ENCODE peak calls at places on chromosomes 12 and 14, in eight cellular contexts. W is effector memory CD4-positive, alpha-beta T cell; P is testis; K is tibial artery; X is body of pancreas; E is K562; L is sigmoid colon; N is HCT116. T is an unnamed sample. For H3K4me1, the result is how much of the 10 kb centered on the place peaks cover.

GRCh38 chr12:45660330-45660729 is 69.2 kb upstream of the ARID2 start:
- DNase-seq in W (no peak), P (no peak), K (no peak), X (peak), E (no peak), L (no peak), N (peak), T (peak)

GRCh38 chr12:51392556-51393237 is 1.5 kb upstream of the GALNT6 start:
- DNase-seq in W (no peak), P (peak), K (no peak), X (peak), E (peak), L (no peak), N (no peak), T (no peak)

GRCh38 chr12:96210376-96211055 is 16.3 kb downstream of the ELK3 start:
- DNase-seq in W (peak), P (no peak), K (no peak), X (no peak), E (no peak), L (no peak), N (no peak), T (no peak)

GRCh38 chr14:61495809-61496208 is 174.4 kb downstream of the PRKCH start:
- DNase-seq in W (no peak), P (no peak), K (no peak), X (no peak), E (no peak), L (no peak), N (no peak), T (no peak)

GRCh38 chr12:116432321-116432750 is 126.8 kb upstream of the MAP1LC3B2 start:
- DNase-seq in W (no peak), P (no peak), K (no peak), X (no peak), E (no peak), L (peak), N (no peak), T (no peak)

GRCh38 chr12:48956279-48957140 is 777 bp downstream of the ARF3 start:
- DNase-seq in W (peak), P (peak), K (peak), X (peak), E (peak), L (peak), N (peak), T (peak)

GRCh38 chr12:115617391-115617790 is 660.1 kb downstream of the MED13L start:
- DNase-seq in W (no peak), P (peak), K (no peak), X (no peak), E (peak), L (no peak), N (no peak), T (no peak)

GRCh38 chr12:122097641-122098364 is 19.2 kb downstream of the MLXIP start:
- DNase-seq in W (no peak), P (peak), K (no peak), X (peak), E (peak), L (peak), N (no peak), T (peak)

GRCh38 chr12:120720234-120720968 is 5.2 kb upstream of the ACADS start:
- DNase-seq in W (no peak), P (no peak), K (peak), X (no peak), E (no peak), L (peak), N (no peak), T (no peak)

GRCh38 chr12:130051900-130052299 is 110.4 kb upstream of the FZD10 start:
- DNase-seq in W (no peak), P (no peak), K (no peak), X (no peak), E (no peak), L (no peak), N (no peak), T (peak)

GRCh38 chr14:105862581-105863239 is 336.3 kb downstream of the TMEM121 start:
- DNase-seq in W (no peak), P (peak), K (peak), X (no peak), E (no peak), L (peak), N (no peak), T (no peak)

GRCh38 chr14:31128601-31129526 is 78.7 kb downstream of the HECTD1 start:
- DNase-seq in W (no peak), P (no peak), K (no peak), X (no peak), E (no peak), L (no peak), N (no peak), T (no peak)

GRCh38 chr12:52032431-52032796 is 18.8 kb upstream of the NR4A1 start:
- DNase-seq in W (no peak), P (peak), K (peak), X (peak), E (no peak), L (peak), N (no peak), T (no peak)

GRCh38 chr12:116537149-116537904 is 21.9 kb upstream of the MAP1LC3B2 start:
- DNase-seq in W (no peak), P (no peak), K (no peak), X (no peak), E (no peak), L (no peak), N (no peak), T (no peak)

GRCh38 chr12:49529409-49529808 is 9.4 kb upstream of the KCNH3 start:
- DNase-seq in W (no peak), P (no peak), K (no peak), X (no peak), E (no peak), L (no peak), N (no peak), T (no peak)

GRCh38 chr14:102430212-102430908 is 67.6 kb downstream of the TECPR2 start:
- DNase-seq in W (no peak), P (no peak), K (no peak), X (no peak), E (no peak), L (no peak), N (no peak), T (peak)

GRCh38 chr14:102777711-102778615 is 714 bp downstream of the TRAF3 start:
- DNase-seq in W (no peak), P (no peak), K (no peak), X (no peak), E (peak), L (no peak), N (no peak), T (peak)

GRCh38 chr14:29584992-29585391 is 342.7 kb downstream of the PRKD1 start:
- DNase-seq in W (no peak), P (peak), K (peak), X (peak), E (no peak), L (peak), N (no peak), T (peak)

GRCh38 chr12:88627501-88627900 is 47.2 kb upstream of the KITLG start:
- DNase-seq in W (no peak), P (no peak), K (no peak), X (no peak), E (no peak), L (no peak), N (no peak), T (no peak)

GRCh38 chr14:101101456-101102056 is 198.0 kb upstream of the RTL1 start:
- DNase-seq in W (no peak), P (peak), K (peak), X (no peak), E (no peak), L (peak), N (no peak), T (no peak)

GRCh38 chr14:76203086-76204001 is 51.6 kb downstream of the GPATCH2L start:
- DNase-seq in W (no peak), P (no peak), K (no peak), X (no peak), E (no peak), L (peak), N (no peak), T (no peak)

GRCh38 chr14:23068792-23069412 is 11.6 kb upstream of the CDH24 start:
- DNase-seq in W (peak), P (peak), K (peak), X (peak), E (peak), L (peak), N (peak), T (peak)

GRCh38 chr12:12684375-12685106 is 11.4 kb downstream of the GPR19 start:
- DNase-seq in W (no peak), P (peak), K (no peak), X (no peak), E (peak), L (no peak), N (no peak), T (peak)

GRCh38 chr12:122057007-122057735 is 21.4 kb upstream of the MLXIP start:
- DNase-seq in W (no peak), P (no peak), K (no peak), X (no peak), E (no peak), L (no peak), N (no peak), T (no peak)

GRCh38 chr14:98960617-98961013 is 311.4 kb downstream of the BCL11B start:
- DNase-seq in W (no peak), P (no peak), K (no peak), X (no peak), E (no peak), L (peak), N (no peak), T (no peak)

GRCh38 chr12:116002890-116003536 is 274.5 kb downstream of the MED13L start:
- DNase-seq in W (no peak), P (no peak), K (peak), X (no peak), E (no peak), L (no peak), N (no peak), T (no peak)

GRCh38 chr12:99824900-99825562 is 159.7 kb downstream of the ANKS1B start:
- DNase-seq in W (no peak), P (no peak), K (no peak), X (no peak), E (no peak), L (no peak), N (no peak), T (peak)

GRCh38 chr14:103074699-103075341 is 9.2 kb upstream of the LBHD2 start:
- DNase-seq in W (no peak), P (no peak), K (peak), X (peak), E (peak), L (peak), N (no peak), T (peak)

GRCh38 chr12:104827587-104827986 is 130.5 kb downstream of the SLC41A2 start:
- DNase-seq in W (no peak), P (no peak), K (no peak), X (no peak), E (peak), L (no peak), N (no peak), T (no peak)

GRCh38 chr14:70901218-70901772 is 6.0 kb upstream of the PCNX1 start:
- DNase-seq in W (no peak), P (no peak), K (no peak), X (no peak), E (no peak), L (no peak), N (no peak), T (no peak)

GRCh38 chr14:68894123-68894522 is 85.0 kb downstream of the ACTN1 start:
- DNase-seq in W (no peak), P (no peak), K (peak), X (no peak), E (no peak), L (peak), N (no peak), T (no peak)

GRCh38 chr14:81633496-81633895 is 99.8 kb upstream of the SEL1L start:
- DNase-seq in W (no peak), P (no peak), K (no peak), X (peak), E (no peak), L (no peak), N (no peak), T (no peak)

GRCh38 chr12:89051065-89051677 is 301.1 kb downstream of the DUSP6 start:
- DNase-seq in W (no peak), P (peak), K (no peak), X (peak), E (peak), L (no peak), N (peak), T (peak)

GRCh38 chr14:104700747-104701215 is 11.4 kb downstream of the INF2 start:
- DNase-seq in W (no peak), P (peak), K (no peak), X (no peak), E (peak), L (no peak), N (no peak), T (no peak)

GRCh38 chr12:64660237-64661018 is 50.1 kb downstream of the RASSF3 start:
- DNase-seq in W (no peak), P (no peak), K (no peak), X (no peak), E (no peak), L (no peak), N (no peak), T (no peak)
- H3K4me1 ChIP-seq in W (under half), P (under half), K (half or more), X (half or more), E (under half), L (under half), N (under half), T (under half)

DNA sequence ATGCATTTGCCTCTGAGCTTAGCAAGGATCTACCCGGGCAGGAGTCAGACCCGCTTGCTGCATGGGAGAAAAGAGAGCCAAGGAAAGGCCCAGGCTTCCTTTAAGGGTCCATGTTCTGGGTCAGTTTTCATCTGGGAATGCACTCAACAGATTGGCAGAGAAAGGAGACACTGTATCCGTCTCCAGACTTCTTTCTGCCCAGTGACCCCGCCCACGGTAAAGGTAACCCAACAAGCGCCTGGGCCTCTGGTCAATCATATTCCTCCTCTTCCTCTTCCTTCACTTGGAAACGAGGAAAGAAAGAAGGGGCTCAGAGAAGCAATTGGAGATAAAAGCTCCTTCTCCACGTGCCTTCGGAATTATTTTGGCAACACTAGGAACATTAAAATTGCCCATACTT is 27.1 kb upstream of the TCP11L2 start:
- DNase-seq in W (no peak), P (no peak), K (no peak), X (no peak), E (no peak), L (no peak), N (no peak), T (no peak)
- H3K27ac ChIP-seq in W (no peak), P (no peak), K (no peak), X (peak), E (no peak), L (no peak), N (no peak), T (no peak)

DNA sequence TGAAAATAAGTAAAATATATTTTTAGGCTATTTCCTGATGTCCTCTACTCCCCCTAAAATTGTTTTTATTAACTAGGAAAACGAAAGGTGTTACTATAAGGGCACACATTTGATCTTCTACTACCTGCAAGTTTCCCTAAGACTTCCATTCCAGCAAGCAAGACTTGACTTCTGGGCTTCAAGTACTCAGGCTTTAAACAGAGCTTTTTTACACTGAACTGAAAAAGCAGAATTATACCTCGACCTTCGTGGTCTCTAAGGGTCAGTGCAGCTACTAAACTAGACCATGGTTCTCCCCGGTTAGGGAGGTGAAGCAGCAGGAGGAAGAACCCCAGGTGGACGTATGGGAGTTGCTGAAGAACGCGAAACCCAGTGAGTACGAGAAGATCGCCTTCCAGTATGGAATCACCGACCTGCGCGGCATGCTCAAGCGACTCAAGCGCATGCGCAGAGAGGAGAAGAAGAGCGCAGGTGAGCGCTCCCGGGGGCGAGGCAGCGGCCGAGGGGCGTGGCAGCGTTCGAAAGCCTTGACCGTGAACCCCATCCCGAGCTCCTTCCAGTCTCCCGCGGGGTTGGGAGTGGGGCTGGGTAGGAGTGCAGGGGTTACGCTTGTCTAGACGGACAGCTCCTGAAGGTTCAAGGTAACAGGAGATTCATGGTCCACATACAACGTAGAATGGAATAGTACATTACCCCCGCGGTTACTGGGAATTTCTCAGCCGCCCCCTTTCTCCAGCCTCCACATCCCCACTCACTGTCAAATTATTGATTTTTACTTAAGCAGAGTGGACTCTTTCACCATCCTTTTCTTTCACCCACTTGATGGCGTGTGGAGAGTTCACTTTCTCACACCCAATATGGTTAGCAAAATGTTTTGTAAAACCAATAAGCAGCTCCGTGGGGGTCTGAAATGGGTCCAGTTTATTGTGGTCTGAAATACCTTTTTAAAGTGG is 47.6 kb downstream of the MYBPC1 start:
- DNase-seq in W (no peak), P (peak), K (no peak), X (peak), E (peak), L (no peak), N (no peak), T (no peak)
- H3K4me3 ChIP-seq in W (no peak), P (peak), K (no peak), X (no peak), E (peak), L (no peak), N (no peak), T (no peak)

GRCh38 chr12:53066594-53066978 is 12.6 kb downstream of the SPRYD3 start:
- DNase-seq in W (no peak), P (peak), K (peak), X (no peak), E (no peak), L (peak), N (no peak), T (no peak)
- H3K4me1 ChIP-seq in W (under half), P (half or more), K (half or more), X (under half), E (under half), L (under half), N (under half), T (under half)

DNA sequence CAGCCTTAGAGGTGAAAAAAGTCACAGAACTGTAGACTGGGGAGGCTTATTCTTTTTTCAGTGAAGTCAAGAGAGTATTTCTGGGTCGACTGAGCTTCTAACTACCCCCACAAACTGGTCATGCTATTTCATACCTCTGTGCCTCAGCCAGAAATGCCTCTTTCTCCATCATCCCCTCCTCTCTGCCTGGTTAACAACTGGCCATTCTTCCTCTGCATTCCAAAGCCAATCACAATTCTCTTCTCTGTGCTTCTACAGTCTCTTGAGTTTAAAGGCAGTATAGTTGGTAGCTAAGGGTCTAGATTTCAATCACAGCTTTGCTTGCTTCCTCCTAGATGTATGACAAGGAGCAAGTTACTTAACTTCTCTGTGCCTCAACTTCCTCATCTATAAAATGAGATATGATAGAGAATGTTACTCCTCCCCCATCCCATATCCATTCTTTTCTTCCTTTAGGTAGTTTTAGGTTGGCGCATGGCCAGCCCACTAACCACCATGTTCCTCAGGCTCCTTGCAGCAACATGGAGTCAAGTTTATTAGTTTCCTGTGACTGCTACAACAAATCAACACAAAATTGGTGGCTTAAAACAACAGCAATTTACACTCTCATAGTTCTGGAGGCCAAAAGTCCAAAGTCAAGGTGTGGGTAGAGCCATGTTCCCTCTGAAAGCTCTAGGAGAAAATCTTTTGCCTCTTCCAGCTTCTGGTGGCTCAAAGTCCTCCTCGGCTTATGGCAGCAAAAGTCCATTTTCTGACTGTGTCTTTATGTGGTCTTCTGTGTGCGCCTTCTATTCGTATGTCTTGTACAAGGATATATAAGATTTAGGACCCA is 62.5 kb downstream of the ITPR2 start:
- DNase-seq in W (no peak), P (no peak), K (no peak), X (no peak), E (no peak), L (no peak), N (no peak), T (no peak)
- H3K27ac ChIP-seq in W (no peak), P (no peak), K (no peak), X (peak), E (no peak), L (no peak), N (no peak), T (no peak)

GRCh38 chr14:44135972-44136371 is 371.1 kb downstream of the FSCB start:
- DNase-seq in W (no peak), P (no peak), K (no peak), X (no peak), E (no peak), L (no peak), N (no peak), T (no peak)
- H3K4me3 ChIP-seq in W (no peak), P (no peak), K (no peak), X (no peak), E (no peak), L (no peak), N (no peak), T (no peak)

T was measured in SJCRH30.